ENCODE peak calls at places on chromosome 9, in ten cellular contexts. A, O, I, W, T, X, N, H, V and D are unnamed samples.

GRCh38 chr9:137836151-137836830 is 41.3 kb upstream of the CACNA1B start:
- DNase-seq in A (no peak), O (no peak), I (no peak), W (no peak), T (no peak), X (no peak), N (no peak), H (no peak), V (no peak), D (no peak)

GRCh38 chr9:27499481-27499880 is 24.6 kb upstream of the IFNK start:
- DNase-seq in A (no peak), O (peak), I (no peak), W (peak), T (no peak), X (peak), N (no peak), H (peak), V (no peak), D (no peak)

GRCh38 chr9:119375892-119376291 is 6.7 kb upstream of the BRINP1 start:
- DNase-seq in A (no peak), O (peak), I (no peak), W (peak), T (peak), X (peak), N (no peak), H (peak), V (no peak), D (no peak)

GRCh38 chr9:125442471-125442870 is 180.8 kb downstream of the GAPVD1 start:
- DNase-seq in A (no peak), O (no peak), I (no peak), W (no peak), T (no peak), X (no peak), N (no peak), H (no peak), V (no peak), D (no peak)

GRCh38 chr9:114894801-114895433 is 35.5 kb downstream of the TNFSF8 start:
- DNase-seq in A (no peak), O (peak), I (no peak), W (peak), T (no peak), X (peak), N (no peak), H (peak), V (no peak), D (peak)

GRCh38 chr9:127850286-127850830 is 4.1 kb downstream of the ENG start:
- DNase-seq in A (no peak), O (no peak), I (no peak), W (no peak), T (no peak), X (no peak), N (no peak), H (no peak), V (no peak), D (no peak)

GRCh38 chr9:129898205-129898604 is 62.9 kb downstream of the USP20 start:
- DNase-seq in A (no peak), O (no peak), I (no peak), W (peak), T (no peak), X (no peak), N (no peak), H (peak), V (peak), D (no peak)

GRCh38 chr9:78559449-78559885 is 262.5 kb downstream of the PSAT1 start:
- DNase-seq in A (no peak), O (no peak), I (no peak), W (peak), T (no peak), X (peak), N (no peak), H (peak), V (no peak), D (no peak)

GRCh38 chr9:71814805-71815204 is 46.5 kb upstream of the CEMIP2 start:
- DNase-seq in A (no peak), O (no peak), I (no peak), W (no peak), T (no peak), X (no peak), N (no peak), H (no peak), V (no peak), D (peak)

GRCh38 chr9:91790912-91791311 is 159.1 kb downstream of the ROR2 start:
- DNase-seq in A (no peak), O (peak), I (no peak), W (peak), T (no peak), X (no peak), N (no peak), H (no peak), V (no peak), D (no peak)

GRCh38 chr9:129483467-129484324 is 137.2 kb downstream of the C9orf50 start:
- DNase-seq in A (peak), O (peak), I (peak), W (peak), T (peak), X (peak), N (peak), H (peak), V (peak), D (peak)

GRCh38 chr9:99365233-99365980 is 143.3 kb downstream of the SEC61B start:
- DNase-seq in A (no peak), O (no peak), I (no peak), W (no peak), T (no peak), X (peak), N (no peak), H (no peak), V (no peak), D (no peak)

GRCh38 chr9:135468866-135469521 is 10.6 kb upstream of the PPP1R26 start:
- DNase-seq in A (no peak), O (no peak), I (no peak), W (peak), T (no peak), X (no peak), N (no peak), H (no peak), V (no peak), D (no peak)

GRCh38 chr9:134348404-134349155 is 22.3 kb downstream of the RXRA start:
- DNase-seq in A (no peak), O (no peak), I (no peak), W (no peak), T (no peak), X (no peak), N (no peak), H (no peak), V (no peak), D (no peak)

GRCh38 chr9:79621916-79622575 is 50.3 kb downstream of the TLE4 start:
- DNase-seq in A (no peak), O (no peak), I (no peak), W (no peak), T (no peak), X (no peak), N (no peak), H (no peak), V (no peak), D (no peak)

GRCh38 chr9:100322954-100323536 is 29.7 kb downstream of the TEX10 start:
- DNase-seq in A (peak), O (peak), I (no peak), W (peak), T (no peak), X (peak), N (peak), H (peak), V (no peak), D (no peak)

GRCh38 chr9:124510650-124511425 is 3.6 kb upstream of the NR5A1 start:
- DNase-seq in A (peak), O (no peak), I (no peak), W (no peak), T (no peak), X (no peak), N (no peak), H (peak), V (no peak), D (no peak)

GRCh38 chr9:81678088-81678487 is 11.3 kb downstream of the TLE1 start:
- DNase-seq in A (no peak), O (no peak), I (no peak), W (no peak), T (no peak), X (no peak), N (no peak), H (no peak), V (no peak), D (no peak)

GRCh38 chr9:81669011-81669739 is 20.2 kb downstream of the TLE1 start:
- DNase-seq in A (no peak), O (no peak), I (no peak), W (no peak), T (no peak), X (peak), N (no peak), H (no peak), V (no peak), D (no peak)

GRCh38 chr9:81671880-81672280 is 17.5 kb downstream of the TLE1 start:
- DNase-seq in A (peak), O (no peak), I (peak), W (no peak), T (peak), X (peak), N (peak), H (no peak), V (peak), D (peak)

GRCh38 chr9:81673310-81673709 is 16.0 kb downstream of the TLE1 start:
- DNase-seq in A (no peak), O (no peak), I (no peak), W (no peak), T (no peak), X (no peak), N (no peak), H (no peak), V (no peak), D (no peak)
- TF ChIP-seq CTCF in A (no peak), O (no peak), I (no peak), W (peak), T (no peak), X (no peak), N (no peak), H (no peak), V (no peak), D (no peak)

GRCh38 chr9:89522979-89523305 is 25.0 kb upstream of the SEMA4D start:
- DNase-seq in A (no peak), O (no peak), I (no peak), W (no peak), T (no peak), X (no peak), N (no peak), H (no peak), V (no peak), D (no peak)
- H3K4me3 ChIP-seq in A (no peak), O (no peak), I (no peak), W (no peak), T (no peak), X (no peak), N (no peak), H (no peak), V (no peak), D (no peak)

DNA sequence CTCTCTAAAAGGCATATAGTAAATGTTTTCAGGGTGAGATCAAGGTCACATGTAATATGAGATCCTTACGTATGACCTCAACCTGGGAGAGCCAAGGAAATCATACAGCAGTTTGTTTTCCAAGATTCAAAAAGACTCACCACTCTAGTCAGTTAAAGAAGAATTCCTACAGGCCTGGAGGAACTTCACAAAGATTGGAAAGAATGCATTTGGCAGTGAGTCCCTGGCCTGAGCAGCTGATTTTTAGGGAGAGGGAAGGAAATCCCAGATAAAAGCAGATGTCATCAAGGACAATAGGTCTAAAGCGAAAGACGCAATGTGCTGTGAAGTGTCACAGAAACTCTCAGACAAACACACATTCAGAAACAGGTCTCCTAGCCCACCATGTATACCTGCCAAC is 424.0 kb upstream of the ZNF462 start:
- DNase-seq in A (no peak), O (no peak), I (no peak), W (no peak), T (no peak), X (peak), N (no peak), H (no peak), V (no peak), D (no peak)
- H3K27ac ChIP-seq in A (no peak), O (no peak), I (no peak), W (no peak), T (no peak), X (no peak), N (no peak), H (no peak), V (no peak), D (no peak)

GRCh38 chr9:36190388-36191289 is at the start of gene CLTA:
- DNase-seq in A (peak), O (peak), I (peak), W (peak), T (peak), X (peak), N (peak), H (peak), V (peak), D (peak)
- TF ChIP-seq CTCF in A (peak), O (peak), I (peak), W (peak), T (peak), X (peak), N (peak), H (peak), V (peak), D (no peak)